ENCODE peak calls at places on chromosomes 12 and 14, in six cellular contexts. One of them, this sample, is unnamed.

GRCh38 chr12:50145439-50145838 is 21.7 kb downstream of the CERS5 start:
- DNase-seq in ovary: no peak
- DNase-seq in AG04450: no peak
- DNase-seq in CD8-positive, alpha-beta T cell: no peak
- DNase-seq in cardiac muscle cell: no peak
- DNase-seq in psoas muscle: no peak
- DNase-seq in this sample: no peak

GRCh38 chr12:131628766-131629448 is 82.0 kb upstream of the SFSWAP start:
- DNase-seq in ovary: no peak
- DNase-seq in CD8-positive, alpha-beta T cell: no peak
- DNase-seq in cardiac muscle cell: no peak
- DNase-seq in AG04450: no peak
- DNase-seq in psoas muscle: no peak
- DNase-seq in this sample: no peak

GRCh38 chr14:86055512-86055911 is 525.6 kb downstream of the FLRT2 start:
- DNase-seq in psoas muscle: no peak
- DNase-seq in cardiac muscle cell: no peak
- DNase-seq in AG04450: no peak
- DNase-seq in ovary: no peak
- DNase-seq in CD8-positive, alpha-beta T cell: no peak
- DNase-seq in this sample: no peak

GRCh38 chr12:63915105-63915830 is 70.8 kb downstream of the SRGAP1 start:
- DNase-seq in CD8-positive, alpha-beta T cell: no peak
- DNase-seq in AG04450: no peak
- DNase-seq in ovary: no peak
- DNase-seq in psoas muscle: no peak
- DNase-seq in cardiac muscle cell: no peak
- DNase-seq in this sample: no peak

GRCh38 chr12:122021193-122021821 is 377 bp upstream of the BCL7A start:
- DNase-seq in ovary: no peak
- DNase-seq in psoas muscle: peak
- DNase-seq in AG04450: no peak
- DNase-seq in cardiac muscle cell: peak
- DNase-seq in CD8-positive, alpha-beta T cell: peak
- DNase-seq in this sample: no peak

GRCh38 chr12:113242018-113242418 is 20.8 kb downstream of the TPCN1 start:
- DNase-seq in cardiac muscle cell: no peak
- DNase-seq in AG04450: no peak
- DNase-seq in CD8-positive, alpha-beta T cell: no peak
- DNase-seq in ovary: no peak
- DNase-seq in psoas muscle: peak
- DNase-seq in this sample: no peak

GRCh38 chr14:77862154-77862783 is 62.4 kb downstream of the ADCK1 start:
- DNase-seq in AG04450: peak
- DNase-seq in cardiac muscle cell: peak
- DNase-seq in ovary: peak
- DNase-seq in CD8-positive, alpha-beta T cell: peak
- DNase-seq in psoas muscle: peak
- DNase-seq in this sample: peak

GRCh38 chr14:85688024-85688423 is 158.1 kb downstream of the FLRT2 start:
- DNase-seq in CD8-positive, alpha-beta T cell: no peak
- DNase-seq in psoas muscle: no peak
- DNase-seq in cardiac muscle cell: no peak
- DNase-seq in ovary: no peak
- DNase-seq in AG04450: no peak
- DNase-seq in this sample: no peak

GRCh38 chr14:55398679-55399078 is 13.0 kb downstream of the ATG14 start:
- DNase-seq in cardiac muscle cell: no peak
- DNase-seq in ovary: peak
- DNase-seq in CD8-positive, alpha-beta T cell: no peak
- DNase-seq in psoas muscle: no peak
- DNase-seq in AG04450: peak
- DNase-seq in this sample: no peak

GRCh38 chr12:42475055-42475454 is 114.5 kb downstream of the PRICKLE1 start:
- DNase-seq in ovary: no peak
- DNase-seq in cardiac muscle cell: no peak
- DNase-seq in AG04450: no peak
- DNase-seq in psoas muscle: no peak
- DNase-seq in CD8-positive, alpha-beta T cell: no peak
- DNase-seq in this sample: no peak

GRCh38 chr12:85575115-85576096 is 260.8 kb downstream of the RASSF9 start:
- DNase-seq in ovary: peak
- DNase-seq in CD8-positive, alpha-beta T cell: no peak
- DNase-seq in cardiac muscle cell: peak
- DNase-seq in AG04450: peak
- DNase-seq in psoas muscle: no peak
- DNase-seq in this sample: no peak

GRCh38 chr14:34649344-34649743 is 19.4 kb upstream of the SNX6 start:
- DNase-seq in AG04450: peak
- DNase-seq in cardiac muscle cell: no peak
- DNase-seq in CD8-positive, alpha-beta T cell: no peak
- DNase-seq in ovary: no peak
- DNase-seq in psoas muscle: no peak
- DNase-seq in this sample: no peak

GRCh38 chr12:124369901-124370378 is 75.0 kb downstream of the RFLNA start:
- DNase-seq in psoas muscle: no peak
- DNase-seq in ovary: no peak
- DNase-seq in AG04450: no peak
- DNase-seq in CD8-positive, alpha-beta T cell: no peak
- DNase-seq in cardiac muscle cell: no peak
- DNase-seq in this sample: peak

GRCh38 chr12:89936631-89937030 is 228.0 kb upstream of the ATP2B1 start:
- DNase-seq in CD8-positive, alpha-beta T cell: no peak
- DNase-seq in ovary: no peak
- DNase-seq in AG04450: no peak
- DNase-seq in cardiac muscle cell: no peak
- DNase-seq in psoas muscle: no peak
- DNase-seq in this sample: no peak

GRCh38 chr12:44206045-44206444 is 370.2 kb downstream of the TMEM117 start:
- DNase-seq in psoas muscle: no peak
- DNase-seq in CD8-positive, alpha-beta T cell: no peak
- DNase-seq in cardiac muscle cell: no peak
- DNase-seq in AG04450: no peak
- DNase-seq in ovary: no peak
- DNase-seq in this sample: no peak

GRCh38 chr12:77237896-77238295 is 172.5 kb upstream of the E2F7 start:
- DNase-seq in cardiac muscle cell: no peak
- DNase-seq in CD8-positive, alpha-beta T cell: no peak
- DNase-seq in AG04450: no peak
- DNase-seq in psoas muscle: no peak
- DNase-seq in ovary: no peak
- DNase-seq in this sample: no peak

GRCh38 chr12:96981053-96981452 is 74.0 kb downstream of the NEDD1 start:
- DNase-seq in psoas muscle: no peak
- DNase-seq in cardiac muscle cell: no peak
- DNase-seq in AG04450: peak
- DNase-seq in ovary: peak
- DNase-seq in CD8-positive, alpha-beta T cell: no peak
- DNase-seq in this sample: no peak

GRCh38 chr12:93990832-93991748 is 157.3 kb upstream of the PLXNC1 start:
- DNase-seq in psoas muscle: peak
- DNase-seq in ovary: no peak
- DNase-seq in cardiac muscle cell: peak
- DNase-seq in CD8-positive, alpha-beta T cell: no peak
- DNase-seq in AG04450: no peak
- DNase-seq in this sample: no peak

GRCh38 chr14:104794099-104794498 is 1.4 kb downstream of the AKT1 start:
- DNase-seq in CD8-positive, alpha-beta T cell: peak
- DNase-seq in psoas muscle: no peak
- DNase-seq in cardiac muscle cell: peak
- DNase-seq in ovary: peak
- DNase-seq in AG04450: no peak
- DNase-seq in this sample: no peak

GRCh38 chr12:96194901-96195844 is 998 bp downstream of the ELK3 start:
- DNase-seq in ovary: peak
- DNase-seq in AG04450: peak
- DNase-seq in cardiac muscle cell: peak
- DNase-seq in CD8-positive, alpha-beta T cell: peak
- DNase-seq in psoas muscle: peak
- DNase-seq in this sample: peak

GRCh38 chr12:14482886-14483285 is 84.8 kb downstream of the PLBD1 start:
- DNase-seq in CD8-positive, alpha-beta T cell: no peak
- DNase-seq in cardiac muscle cell: no peak
- DNase-seq in ovary: no peak
- DNase-seq in AG04450: no peak
- DNase-seq in psoas muscle: no peak
- DNase-seq in this sample: no peak

GRCh38 chr14:22993517-22993916 is 11.2 kb upstream of the AJUBA start:
- DNase-seq in CD8-positive, alpha-beta T cell: no peak
- DNase-seq in psoas muscle: no peak
- DNase-seq in AG04450: no peak
- DNase-seq in ovary: no peak
- DNase-seq in cardiac muscle cell: no peak
- DNase-seq in this sample: no peak

GRCh38 chr14:20498622-20499021 is 6.7 kb upstream of the RNASE10 start:
- DNase-seq in psoas muscle: no peak
- DNase-seq in cardiac muscle cell: no peak
- DNase-seq in ovary: no peak
- DNase-seq in AG04450: no peak
- DNase-seq in CD8-positive, alpha-beta T cell: no peak
- DNase-seq in this sample: no peak

GRCh38 chr12:3496964-3497363 is 6.0 kb downstream of the PRMT8 start:
- DNase-seq in AG04450: no peak
- DNase-seq in psoas muscle: no peak
- DNase-seq in CD8-positive, alpha-beta T cell: no peak
- DNase-seq in cardiac muscle cell: peak
- DNase-seq in ovary: no peak
- DNase-seq in this sample: no peak

GRCh38 chr14:32947081-32947480 is 8.4 kb downstream of the NPAS3 start:
- DNase-seq in AG04450: no peak
- DNase-seq in cardiac muscle cell: no peak
- DNase-seq in psoas muscle: no peak
- DNase-seq in CD8-positive, alpha-beta T cell: no peak
- DNase-seq in ovary: no peak
- DNase-seq in this sample: no peak

GRCh38 chr12:53971129-53971528 is 1.8 kb upstream of the HOXC11 start:
- DNase-seq in cardiac muscle cell: no peak
- DNase-seq in AG04450: no peak
- DNase-seq in psoas muscle: no peak
- DNase-seq in ovary: no peak
- DNase-seq in CD8-positive, alpha-beta T cell: no peak
- DNase-seq in this sample: no peak
- H3K27ac ChIP-seq in cardiac muscle cell: no peak
- H3K27ac ChIP-seq in AG04450: no peak
- H3K27ac ChIP-seq in psoas muscle: no peak
- H3K27ac ChIP-seq in ovary: no peak
- H3K27ac ChIP-seq in CD8-positive, alpha-beta T cell: no peak
- H3K27ac ChIP-seq in this sample: no peak

GRCh38 chr12:21711376-21711775 is 53.7 kb upstream of the LDHB start:
- DNase-seq in psoas muscle: no peak
- DNase-seq in ovary: no peak
- DNase-seq in AG04450: no peak
- DNase-seq in CD8-positive, alpha-beta T cell: no peak
- DNase-seq in cardiac muscle cell: no peak
- DNase-seq in this sample: no peak
- H3K27ac ChIP-seq in psoas muscle: no peak
- H3K27ac ChIP-seq in ovary: no peak
- H3K27ac ChIP-seq in AG04450: no peak
- H3K27ac ChIP-seq in CD8-positive, alpha-beta T cell: no peak
- H3K27ac ChIP-seq in cardiac muscle cell: no peak
- H3K27ac ChIP-seq in this sample: no peak

DNA sequence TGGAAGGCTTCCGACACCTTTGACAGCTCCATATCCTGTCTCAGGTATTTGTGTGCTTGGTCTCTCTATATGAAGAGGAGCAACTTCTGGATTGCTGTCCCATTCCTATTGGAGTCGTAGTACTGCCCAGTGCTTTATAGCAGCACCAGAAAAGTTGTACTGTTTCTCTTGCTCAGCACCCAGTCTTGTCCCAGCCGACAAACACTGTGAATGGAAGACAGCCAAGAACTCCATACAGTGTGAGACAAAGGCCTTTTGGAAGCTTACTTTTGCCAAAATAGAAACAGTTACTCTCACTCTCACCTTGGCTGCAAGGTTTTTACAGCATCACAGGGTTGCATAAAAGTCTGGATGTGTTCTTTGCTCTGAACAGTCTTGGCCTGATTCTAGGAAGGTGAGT is 105.3 kb downstream of the TGFB3 start:
- DNase-seq in ovary: no peak
- DNase-seq in cardiac muscle cell: no peak
- DNase-seq in AG04450: no peak
- DNase-seq in psoas muscle: no peak
- DNase-seq in CD8-positive, alpha-beta T cell: no peak
- DNase-seq in this sample: peak
- H3K27ac ChIP-seq in ovary: no peak
- H3K27ac ChIP-seq in cardiac muscle cell: no peak
- H3K27ac ChIP-seq in AG04450: no peak
- H3K27ac ChIP-seq in psoas muscle: no peak
- H3K27ac ChIP-seq in CD8-positive, alpha-beta T cell: no peak
- H3K27ac ChIP-seq in this sample: no peak

GRCh38 chr14:90599339-90599738 is 202.5 kb downstream of the CALM1 start:
- DNase-seq in cardiac muscle cell: no peak
- DNase-seq in ovary: no peak
- DNase-seq in psoas muscle: no peak
- DNase-seq in AG04450: no peak
- DNase-seq in CD8-positive, alpha-beta T cell: no peak
- DNase-seq in this sample: peak
- H3K27ac ChIP-seq in cardiac muscle cell: no peak
- H3K27ac ChIP-seq in ovary: no peak
- H3K27ac ChIP-seq in psoas muscle: peak
- H3K27ac ChIP-seq in AG04450: no peak
- H3K27ac ChIP-seq in CD8-positive, alpha-beta T cell: no peak
- H3K27ac ChIP-seq in this sample: peak

GRCh38 chr12:109097140-109097434 is 310 bp upstream of the UNG start:
- DNase-seq in CD8-positive, alpha-beta T cell: no peak
- DNase-seq in cardiac muscle cell: no peak
- DNase-seq in ovary: no peak
- DNase-seq in psoas muscle: no peak
- DNase-seq in AG04450: no peak
- DNase-seq in this sample: no peak
- H3K27ac ChIP-seq in CD8-positive, alpha-beta T cell: no peak
- H3K27ac ChIP-seq in cardiac muscle cell: no peak
- H3K27ac ChIP-seq in ovary: no peak
- H3K27ac ChIP-seq in psoas muscle: no peak
- H3K27ac ChIP-seq in AG04450: no peak
- H3K27ac ChIP-seq in this sample: no peak

GRCh38 chr12:11779286-11779685 is 129.8 kb downstream of the ETV6 start:
- DNase-seq in psoas muscle: no peak
- DNase-seq in ovary: no peak
- DNase-seq in cardiac muscle cell: peak
- DNase-seq in CD8-positive, alpha-beta T cell: no peak
- DNase-seq in AG04450: no peak
- DNase-seq in this sample: no peak
- H3K27ac ChIP-seq in psoas muscle: peak
- H3K27ac ChIP-seq in ovary: no peak
- H3K27ac ChIP-seq in cardiac muscle cell: peak
- H3K27ac ChIP-seq in CD8-positive, alpha-beta T cell: no peak
- H3K27ac ChIP-seq in AG04450: no peak
- H3K27ac ChIP-seq in this sample: no peak